ENCODE peak calls at places on chromosome 16, in seven cellular contexts. L is NCI-H1436, Q is retina, I is H7, N is A172, Y is ELR, B is T-helper 2 cell. O is an unnamed sample.

GRCh38 chr16:959232-960040 is 11.3 kb downstream of the LMF1 start:
- DNase-seq in L (no peak), Q (no peak), I (no peak), N (no peak), Y (no peak), B (no peak), O (no peak)

GRCh38 chr16:16045879-16046278 is 96.5 kb downstream of the ABCC1 start:
- DNase-seq in L (no peak), Q (no peak), I (peak; percentile 69), N (no peak), Y (no peak), B (no peak), O (no peak)

GRCh38 chr16:85557083-85557975 is 55.8 kb upstream of the GSE1 start:
- DNase-seq in L (no peak), Q (no peak), I (peak; percentile 81), N (peak; percentile 37), Y (peak; percentile 49), B (no peak), O (no peak)

GRCh38 chr16:78768723-78769122 is 669.3 kb downstream of the WWOX start:
- DNase-seq in L (no peak), Q (peak; percentile 20), I (no peak), N (no peak), Y (no peak), B (peak; percentile 71), O (no peak)

GRCh38 chr16:19700319-19700781 is 17.7 kb downstream of the KNOP1 start:
- DNase-seq in L (no peak), Q (no peak), I (no peak), N (peak; percentile 56), Y (peak; percentile 38), B (no peak), O (peak; percentile 95)

GRCh38 chr16:75116081-75116910 is at the start of gene LDHD:
- DNase-seq in L (peak; percentile 15), Q (no peak), I (peak; percentile 82), N (peak; percentile 74), Y (peak; percentile 71), B (no peak), O (peak; percentile 54)

GRCh38 chr16:28264656-28265055 is 27.7 kb upstream of the SBK1 start:
- DNase-seq in L (no peak), Q (no peak), I (peak; percentile 28), N (peak; percentile 36), Y (peak; percentile 26), B (no peak), O (peak; percentile 61)

GRCh38 chr16:28326881-28327610 is 34.7 kb downstream of the SBK1 start:
- DNase-seq in L (no peak), Q (peak; percentile 64), I (peak; percentile 84), N (peak; percentile 50), Y (peak; percentile 59), B (peak; percentile 71), O (peak; percentile 18)

GRCh38 chr16:2234813-2235170 is 1.5 kb upstream of the DNASE1L2 start:
- DNase-seq in L (no peak), Q (no peak), I (peak; percentile 68), N (no peak), Y (no peak), B (no peak), O (no peak)

GRCh38 chr16:4410335-4411075 is 5.9 kb downstream of the CORO7 start:
- DNase-seq in L (no peak), Q (no peak), I (peak; percentile 14), N (peak; percentile 91), Y (peak; percentile 86), B (peak; percentile 52), O (peak; percentile 60)

GRCh38 chr16:75065149-75065807 is 51.3 kb downstream of the LDHD start:
- DNase-seq in L (no peak), Q (no peak), I (no peak), N (no peak), Y (no peak), B (peak; percentile 43), O (peak; percentile 60)

GRCh38 chr16:72905581-72905980 is 142.3 kb downstream of the ZFHX3 start:
- DNase-seq in L (no peak), Q (no peak), I (no peak), N (peak; percentile 58), Y (peak; percentile 76), B (no peak), O (peak; percentile 45)

GRCh38 chr16:18800674-18801196 is 614 bp downstream of the ARL6IP1 start:
- DNase-seq in L (no peak), Q (peak; percentile 57), I (peak; percentile 55), N (peak; percentile 32), Y (peak; percentile 44), B (no peak), O (no peak)

O was measured in renal cortical epithelial cell.